ENCODE peak calls at places on chromosome 17, in nine cellular contexts. U is endodermal cell, A is BJ, W is fibroblast of the aortic adventitia, N is dorsolateral prefrontal cortex, F is cardiac muscle cell, J is LNCaP clone FGC, Q is A673, Y is lower lobe of right lung. H is an unnamed sample.

GRCh38 chr17:63550816-63551639 is 751 bp downstream of the DCAF7 start:
- DNase-seq in U (peak), A (no peak), W (peak), N (no peak), F (peak), J (no peak), Q (peak), Y (no peak), H (no peak)

GRCh38 chr17:77036841-77037381 is 103.9 kb upstream of the SEC14L1 start:
- DNase-seq in U (no peak), A (no peak), W (peak), N (peak), F (peak), J (no peak), Q (no peak), Y (no peak), H (no peak)

GRCh38 chr17:60163108-60163784 is 13.5 kb downstream of the CA4 start:
- DNase-seq in U (peak), A (no peak), W (no peak), N (no peak), F (no peak), J (no peak), Q (no peak), Y (no peak), H (no peak)

GRCh38 chr17:34633351-34633750 is 54.0 kb downstream of the TMEM132E start:
- DNase-seq in U (peak), A (no peak), W (no peak), N (no peak), F (no peak), J (no peak), Q (no peak), Y (peak), H (no peak)

GRCh38 chr17:40322417-40323315 is 13.7 kb downstream of the RARA start:
- DNase-seq in U (peak), A (no peak), W (peak), N (peak), F (peak), J (no peak), Q (peak), Y (peak), H (no peak)

GRCh38 chr17:35489944-35490343 is 41.4 kb upstream of the SLFN13 start:
- DNase-seq in U (peak), A (no peak), W (no peak), N (no peak), F (no peak), J (no peak), Q (no peak), Y (no peak), H (no peak)

GRCh38 chr17:67245694-67246397 is 850 bp upstream of the HELZ start:
- DNase-seq in U (peak), A (no peak), W (no peak), N (peak), F (no peak), J (no peak), Q (no peak), Y (peak), H (no peak)

GRCh38 chr17:37043201-37043600 is 94.4 kb downstream of the AATF start:
- DNase-seq in U (no peak), A (no peak), W (no peak), N (no peak), F (no peak), J (no peak), Q (peak), Y (no peak), H (no peak)

GRCh38 chr17:57839571-57839923 is 10.3 kb downstream of the MRPS23 start:
- DNase-seq in U (no peak), A (no peak), W (no peak), N (no peak), F (no peak), J (no peak), Q (no peak), Y (no peak), H (no peak)

GRCh38 chr17:63491976-63492575 is 15.2 kb downstream of the ACE start:
- DNase-seq in U (peak), A (no peak), W (no peak), N (no peak), F (no peak), J (no peak), Q (no peak), Y (no peak), H (no peak)

GRCh38 chr17:56831364-56832095 is 2.2 kb downstream of the C17orf67 start:
- DNase-seq in U (no peak), A (no peak), W (no peak), N (no peak), F (no peak), J (no peak), Q (no peak), Y (no peak), H (no peak)

GRCh38 chr17:40696651-40697072 is 6.9 kb downstream of the KRT24 start:
- DNase-seq in U (no peak), A (no peak), W (no peak), N (no peak), F (no peak), J (peak), Q (peak), Y (no peak), H (no peak)

GRCh38 chr17:60901806-60902205 is 224.2 kb downstream of the BCAS3 start:
- DNase-seq in U (no peak), A (peak), W (peak), N (no peak), F (peak), J (no peak), Q (peak), Y (no peak), H (peak)

GRCh38 chr17:77831497-77832179 is 126.9 kb upstream of the TNRC6C start:
- DNase-seq in U (no peak), A (no peak), W (peak), N (peak), F (peak), J (no peak), Q (peak), Y (peak), H (peak)

GRCh38 chr17:292531-293382 is 59.9 kb downstream of the RPH3AL start:
- DNase-seq in U (no peak), A (no peak), W (no peak), N (no peak), F (no peak), J (no peak), Q (no peak), Y (peak), H (no peak)

GRCh38 chr17:30720013-30720471 is 104.5 kb downstream of the CRLF3 start:
- DNase-seq in U (peak), A (no peak), W (no peak), N (peak), F (no peak), J (no peak), Q (no peak), Y (peak), H (no peak)

GRCh38 chr17:63696381-63696961 is 3.5 kb downstream of the LIMD2 start:
- DNase-seq in U (peak), A (no peak), W (peak), N (no peak), F (peak), J (no peak), Q (peak), Y (no peak), H (no peak)

GRCh38 chr17:67027031-67027628 is 17.2 kb upstream of the CACNG1 start:
- DNase-seq in U (no peak), A (no peak), W (peak), N (no peak), F (no peak), J (no peak), Q (no peak), Y (no peak), H (no peak)

GRCh38 chr17:5817475-5818395 is 233.4 kb upstream of the NLRP1 start:
- DNase-seq in U (no peak), A (no peak), W (no peak), N (no peak), F (no peak), J (no peak), Q (no peak), Y (no peak), H (no peak)

GRCh38 chr17:72985882-72986720 is 106.4 kb downstream of the SLC39A11 start:
- DNase-seq in U (peak), A (no peak), W (peak), N (peak), F (peak), J (peak), Q (peak), Y (peak), H (peak)

GRCh38 chr17:72832306-72832705 is 260.2 kb downstream of the SLC39A11 start:
- DNase-seq in U (no peak), A (no peak), W (no peak), N (no peak), F (no peak), J (no peak), Q (no peak), Y (no peak), H (no peak)

GRCh38 chr17:49708515-49709161 is 874 bp upstream of the SLC35B1 start:
- DNase-seq in U (peak), A (no peak), W (peak), N (no peak), F (no peak), J (no peak), Q (no peak), Y (no peak), H (no peak)

GRCh38 chr17:6061290-6061689 is 8.9 kb upstream of the WSCD1 start:
- DNase-seq in U (no peak), A (no peak), W (peak), N (no peak), F (peak), J (no peak), Q (no peak), Y (no peak), H (peak)

GRCh38 chr17:56110463-56111138 is 42.7 kb upstream of the ANKFN1 start:
- DNase-seq in U (peak), A (no peak), W (no peak), N (no peak), F (no peak), J (no peak), Q (no peak), Y (peak), H (no peak)

GRCh38 chr17:15922586-15922985 is 22.3 kb upstream of the ADORA2B start:
- DNase-seq in U (no peak), A (no peak), W (no peak), N (no peak), F (no peak), J (no peak), Q (no peak), Y (no peak), H (no peak)

GRCh38 chr17:28675980-28676379 is 14.0 kb downstream of the SUPT6H start:
- DNase-seq in U (peak), A (no peak), W (no peak), N (no peak), F (no peak), J (no peak), Q (no peak), Y (no peak), H (no peak)

GRCh38 chr17:57834146-57834741 is 15.6 kb downstream of the MRPS23 start:
- DNase-seq in U (peak), A (no peak), W (peak), N (peak), F (no peak), J (no peak), Q (no peak), Y (no peak), H (no peak)

GRCh38 chr17:33929181-33929724 is 325.8 kb upstream of the CCL2 start:
- DNase-seq in U (peak), A (no peak), W (no peak), N (no peak), F (no peak), J (no peak), Q (peak), Y (no peak), H (no peak)

GRCh38 chr17:82836823-82837357 is 2.9 kb downstream of the ZNF750 start:
- DNase-seq in U (peak), A (no peak), W (no peak), N (peak), F (no peak), J (no peak), Q (no peak), Y (peak), H (no peak)

GRCh38 chr17:57649731-57650484 is 95.2 kb downstream of the CCDC182 start:
- DNase-seq in U (peak), A (no peak), W (no peak), N (no peak), F (peak), J (no peak), Q (no peak), Y (no peak), H (peak)

GRCh38 chr17:9233271-9233599 is 211.9 kb downstream of the NTN1 start:
- DNase-seq in U (no peak), A (no peak), W (no peak), N (no peak), F (no peak), J (no peak), Q (no peak), Y (peak), H (no peak)

GRCh38 chr17:79154446-79154845 is 79.8 kb downstream of the ENGASE start:
- DNase-seq in U (no peak), A (no peak), W (no peak), N (no peak), F (no peak), J (no peak), Q (no peak), Y (peak), H (no peak)

GRCh38 chr17:67629963-67630320 is 87.8 kb upstream of the NOL11 start:
- DNase-seq in U (no peak), A (peak), W (peak), N (no peak), F (peak), J (no peak), Q (peak), Y (no peak), H (peak)

GRCh38 chr17:74380086-74380958 is 13.0 kb downstream of the GPR142 start:
- DNase-seq in U (peak), A (no peak), W (no peak), N (no peak), F (peak), J (no peak), Q (no peak), Y (no peak), H (no peak)

GRCh38 chr17:63454915-63455314 is 8.8 kb upstream of the CYB561 start:
- DNase-seq in U (no peak), A (no peak), W (no peak), N (no peak), F (no peak), J (no peak), Q (no peak), Y (no peak), H (no peak)

GRCh38 chr17:58344791-58345157 is 7.2 kb downstream of the SUPT4H1 start:
- DNase-seq in U (peak), A (no peak), W (no peak), N (no peak), F (no peak), J (no peak), Q (no peak), Y (no peak), H (no peak)

GRCh38 chr17:64787921-64788271 is 125.8 kb upstream of the SMURF2 start:
- DNase-seq in U (no peak), A (no peak), W (no peak), N (no peak), F (no peak), J (no peak), Q (no peak), Y (no peak), H (no peak)

GRCh38 chr17:47663997-47664941 is 14.6 kb downstream of the KPNB1 start:
- DNase-seq in U (peak), A (no peak), W (peak), N (peak), F (peak), J (peak), Q (peak), Y (peak), H (peak)

GRCh38 chr17:80068301-80069160 is 32.1 kb downstream of the CCDC40 start:
- DNase-seq in U (no peak), A (no peak), W (peak), N (no peak), F (peak), J (peak), Q (no peak), Y (no peak), H (no peak)

DNA sequence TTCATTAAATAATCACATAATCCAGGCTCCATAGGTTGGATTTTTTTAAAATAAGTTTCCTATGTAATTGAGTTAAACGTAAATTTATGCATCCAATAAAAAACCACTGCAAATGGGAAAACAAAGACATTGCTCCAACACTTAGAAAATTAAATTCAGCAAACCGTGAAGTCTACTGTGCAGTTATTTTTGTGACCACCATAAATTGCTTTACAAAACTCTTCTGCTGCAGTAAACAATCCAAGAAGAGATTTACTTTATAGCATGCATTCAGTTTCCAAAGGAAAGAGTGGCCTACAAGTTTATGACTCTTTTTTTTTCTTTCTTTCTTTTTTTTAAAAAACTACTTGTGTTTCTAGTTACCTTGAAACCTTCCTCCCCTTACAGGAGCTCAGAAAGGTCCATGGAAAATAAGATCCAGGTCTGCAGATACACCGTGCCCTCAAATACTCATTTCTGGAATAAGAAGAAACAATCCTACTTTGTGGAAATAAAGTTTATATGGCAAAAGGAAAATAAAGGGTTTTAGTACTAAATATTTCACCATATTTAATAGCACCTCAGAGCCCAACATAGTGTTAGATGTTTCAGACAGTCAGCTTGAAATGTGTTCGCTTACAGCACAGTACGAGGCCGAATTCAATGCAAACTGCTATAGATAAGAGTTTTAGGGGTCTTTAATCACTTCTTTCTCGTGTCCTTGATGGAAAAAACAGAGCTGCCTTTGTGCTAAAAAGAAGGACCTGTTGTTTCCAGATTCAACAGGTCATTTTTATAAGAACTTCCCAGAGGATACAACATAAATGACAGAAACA is 3.2 kb downstream of the HS3ST3A1 start:
- DNase-seq in U (no peak), A (no peak), W (peak), N (no peak), F (no peak), J (no peak), Q (no peak), Y (no peak), H (no peak)
- H3K4me3 ChIP-seq in U (peak), A (no peak), W (peak), N (no peak), F (peak), J (no peak), Q (no peak), Y (no peak), H (peak)

DNA sequence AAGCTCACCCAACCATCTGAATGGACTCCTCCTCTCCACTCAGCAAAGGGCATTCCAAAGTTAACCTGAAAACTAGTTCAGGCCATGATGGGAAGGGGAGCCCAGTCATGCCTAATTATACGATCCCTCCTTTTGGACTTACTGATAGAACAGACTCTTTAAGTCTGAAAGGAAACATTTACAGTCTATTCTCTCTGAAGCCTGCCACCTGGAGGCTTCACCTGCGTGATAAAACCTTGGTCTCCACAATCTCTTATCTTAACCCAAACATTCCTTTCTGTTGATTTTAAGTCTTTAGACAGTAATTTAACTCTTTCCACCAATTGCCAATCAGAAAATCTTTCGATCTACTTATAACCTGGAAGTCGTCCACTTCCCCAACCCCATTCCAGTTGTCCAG is 9.0 kb upstream of the MPP2 start:
- DNase-seq in U (no peak), A (no peak), W (no peak), N (no peak), F (no peak), J (no peak), Q (no peak), Y (no peak), H (no peak)
- TF ChIP-seq CTCF in U (peak), A (no peak), W (no peak), N (no peak), F (no peak), J (no peak), Q (no peak), Y (no peak), H (no peak)

GRCh38 chr17:3916013-3916696 is at the start of gene P2RX1:
- DNase-seq in U (no peak), A (no peak), W (peak), N (no peak), F (peak), J (no peak), Q (peak), Y (peak), H (no peak)
- H3K4me3 ChIP-seq in U (no peak), A (no peak), W (no peak), N (no peak), F (no peak), J (no peak), Q (no peak), Y (peak), H (no peak)

GRCh38 chr17:22463110-22463850 is 771.0 kb downstream of the KCNJ18 start:
- DNase-seq in U (no peak), A (no peak), W (no peak), N (no peak), F (no peak), J (no peak), Q (no peak), Y (no peak), H (no peak)
- TF ChIP-seq CTCF in U (no peak), A (no peak), W (no peak), N (no peak), F (no peak), J (peak), Q (no peak), Y (no peak), H (no peak)